ENCODE peak calls at places on chromosomes 4 and X, in five cellular contexts. K is lower lobe of right lung, W is heart right ventricle, I is right lobe of liver, J is cardiac muscle cell. C is an unnamed sample. For H3K36me3, the result is how much of the 10 kb centered on the place peaks cover.

GRCh38 chrX:130086414-130087207 is 23.7 kb downstream of the ELF4 start:
- DNase-seq in J (no peak), K (peak), W (no peak), I (no peak), C (peak)

GRCh38 chr4:39118034-39118658 is 56.1 kb downstream of the KLHL5 start:
- DNase-seq in I (no peak), W (no peak), J (no peak), K (no peak), C (no peak)

GRCh38 chr4:115883251-115883650 is 769.8 kb upstream of the NDST4 start:
- DNase-seq in I (no peak), K (no peak), J (no peak), W (no peak), C (no peak)

GRCh38 chrX:114798902-114799301 is 215.0 kb downstream of the HTR2C start:
- DNase-seq in I (no peak), W (no peak), J (no peak), K (no peak), C (no peak)

GRCh38 chr4:122882830-122883229 is 39.6 kb downstream of the NUDT6 start:
- DNase-seq in I (no peak), W (no peak), J (no peak), K (no peak), C (no peak)

GRCh38 chr4:184322328-184323025 is 104.8 kb upstream of the ENPP6 start:
- DNase-seq in I (no peak), K (no peak), J (no peak), W (no peak), C (no peak)

GRCh38 chr4:1234296-1234695 is 14.6 kb downstream of the CTBP1 start:
- DNase-seq in K (peak), J (no peak), W (peak), I (no peak), C (no peak)

GRCh38 chr4:89496851-89497250 is 189.3 kb upstream of the GPRIN3 start:
- DNase-seq in K (no peak), W (no peak), I (no peak), J (no peak), C (no peak)

GRCh38 chr4:20464381-20464780 is 212.7 kb downstream of the SLIT2 start:
- DNase-seq in J (no peak), K (no peak), I (no peak), W (no peak), C (no peak)

GRCh38 chr4:180947421-180947820 is 1295.8 kb upstream of the TENM3 start:
- DNase-seq in I (no peak), W (no peak), K (no peak), J (no peak), C (no peak)

GRCh38 chr4:188971125-188971524 is 831.9 kb downstream of the TRIML1 start:
- DNase-seq in I (no peak), K (no peak), W (no peak), J (no peak), C (no peak)

GRCh38 chr4:56871357-56871993 is 36.2 kb upstream of the REST start:
- DNase-seq in I (no peak), J (no peak), K (no peak), W (no peak), C (no peak)

GRCh38 chr4:100306018-100306417 is 115.8 kb upstream of the DDIT4L start:
- DNase-seq in K (no peak), J (no peak), I (no peak), W (no peak), C (no peak)

GRCh38 chr4:129064717-129065116 is 28.6 kb downstream of the SCLT1 start:
- DNase-seq in J (no peak), K (no peak), I (no peak), W (no peak), C (no peak)

GRCh38 chr4:39319678-39320077 is 46.5 kb downstream of the RFC1 start:
- DNase-seq in K (no peak), W (no peak), I (no peak), J (no peak), C (no peak)

GRCh38 chr4:1937550-1937949 is 66.4 kb downstream of the NSD2 start:
- DNase-seq in K (no peak), W (no peak), J (no peak), I (no peak), C (no peak)

GRCh38 chrX:21873063-21873785 is 17.4 kb downstream of the YY2 start:
- DNase-seq in W (no peak), I (no peak), J (no peak), K (no peak), C (no peak)

GRCh38 chr4:164847967-164848649 is 28.9 kb upstream of the APELA start:
- DNase-seq in W (no peak), I (no peak), J (no peak), K (no peak), C (no peak)

GRCh38 chrX:19280636-19281035 is 63.1 kb upstream of the PDHA1 start:
- DNase-seq in I (no peak), W (no peak), K (no peak), J (no peak), C (no peak)

GRCh38 chr4:114603455-114603854 is 4.8 kb downstream of the UGT8 start:
- DNase-seq in I (no peak), K (no peak), W (no peak), J (no peak), C (no peak)

GRCh38 chr4:153223935-153224334 is 19.7 kb downstream of the TRIM2 start:
- DNase-seq in J (peak), W (no peak), I (no peak), K (no peak), C (no peak)

GRCh38 chr4:178387756-178388155 is 945.5 kb upstream of the AGA start:
- DNase-seq in K (no peak), I (no peak), W (no peak), J (no peak), C (no peak)

GRCh38 chr4:4659871-4660651 is 118.2 kb upstream of the STX18 start:
- DNase-seq in K (no peak), I (no peak), J (no peak), W (no peak), C (no peak)

GRCh38 chr4:138053601-138054322 is 188.4 kb downstream of the SLC7A11 start:
- DNase-seq in K (no peak), I (no peak), W (no peak), J (no peak), C (no peak)

GRCh38 chr4:122665148-122665547 is 44.3 kb upstream of the IL21 start:
- DNase-seq in J (no peak), W (no peak), K (no peak), I (no peak), C (no peak)

GRCh38 chr4:186190456-186191265 is 706 bp upstream of the CYP4V2 start:
- DNase-seq in W (peak), I (no peak), K (no peak), J (peak), C (peak)

GRCh38 chr4:141140271-141141205 is 7.3 kb upstream of the RNF150 start:
- DNase-seq in W (no peak), J (no peak), K (no peak), I (no peak), C (no peak)

GRCh38 chrX:11423949-11424348 is 130.7 kb downstream of the AMELX start:
- DNase-seq in W (no peak), J (no peak), I (no peak), K (no peak), C (no peak)

GRCh38 chrX:45508459-45508858 is 307.8 kb upstream of the DIPK2B start:
- DNase-seq in W (no peak), I (no peak), J (no peak), K (no peak), C (no peak)

GRCh38 chr4:40586729-40587128 is 42.9 kb downstream of the RBM47 start:
- DNase-seq in W (no peak), I (no peak), K (no peak), J (no peak), C (no peak)
- H3K27ac ChIP-seq in W (no peak), I (peak), K (peak), J (no peak), C (no peak)

DNA sequence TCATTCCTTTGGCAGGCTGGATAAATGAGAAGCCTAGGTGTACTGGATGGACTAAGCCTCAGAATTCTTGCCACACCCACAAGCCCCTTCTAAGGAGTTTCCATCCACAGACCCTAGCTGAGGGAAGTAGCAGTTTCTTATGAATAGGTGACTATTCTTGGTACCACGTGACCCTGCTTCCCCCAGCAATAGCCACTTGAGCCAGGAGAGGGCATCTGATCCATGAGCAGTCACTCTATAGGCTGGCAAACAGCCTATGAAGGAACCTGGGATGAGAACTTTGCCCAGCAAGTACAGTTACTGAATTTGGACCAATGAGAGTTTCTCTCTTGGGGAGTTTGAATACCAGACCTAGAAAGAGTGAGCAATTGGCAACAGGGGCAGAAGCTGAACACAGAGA is 84.0 kb downstream of the RTL9 start:
- DNase-seq in K (no peak), W (no peak), J (peak), I (no peak), C (no peak)
- TF ChIP-seq CTCF in K (peak), W (no peak), J (peak), I (no peak), C (no peak)

GRCh38 chr4:118734491-118735205 is 49.5 kb downstream of the METTL14 start:
- DNase-seq in I (no peak), J (no peak), W (no peak), K (no peak), C (no peak)
- H3K36me3 ChIP-seq in I (under half), J (half or more), W (under half), K (half or more), C (under half)

GRCh38 chr4:177339794-177340374 is 30.2 kb downstream of the NEIL3 start:
- DNase-seq in J (peak), K (no peak), W (no peak), I (no peak), C (no peak)
- H3K27ac ChIP-seq in J (no peak), K (no peak), W (no peak), I (no peak), C (no peak)

GRCh38 chrX:146278381-146278780 is 460.8 kb downstream of the SLITRK2 start:
- DNase-seq in J (peak), I (peak), W (no peak), K (no peak), C (no peak)
- TF ChIP-seq CTCF in J (no peak), I (peak), W (no peak), K (no peak), C (no peak)

GRCh38 chr4:8289956-8290700 is 20.6 kb downstream of the HTRA3 start:
- DNase-seq in I (no peak), K (peak), J (no peak), W (no peak), C (no peak)

GRCh38 chr4:8292388-8293107 is 23.0 kb downstream of the HTRA3 start:
- DNase-seq in W (no peak), K (peak), I (no peak), J (no peak), C (no peak)

GRCh38 chr4:8290701-8290970 is 21.1 kb downstream of the HTRA3 start:
- DNase-seq in K (peak), W (peak), I (no peak), J (no peak), C (no peak)

GRCh38 chr4:8291701-8292387 is 22.3 kb downstream of the HTRA3 start:
- DNase-seq in I (no peak), J (no peak), K (peak), W (no peak), C (no peak)

DNA sequence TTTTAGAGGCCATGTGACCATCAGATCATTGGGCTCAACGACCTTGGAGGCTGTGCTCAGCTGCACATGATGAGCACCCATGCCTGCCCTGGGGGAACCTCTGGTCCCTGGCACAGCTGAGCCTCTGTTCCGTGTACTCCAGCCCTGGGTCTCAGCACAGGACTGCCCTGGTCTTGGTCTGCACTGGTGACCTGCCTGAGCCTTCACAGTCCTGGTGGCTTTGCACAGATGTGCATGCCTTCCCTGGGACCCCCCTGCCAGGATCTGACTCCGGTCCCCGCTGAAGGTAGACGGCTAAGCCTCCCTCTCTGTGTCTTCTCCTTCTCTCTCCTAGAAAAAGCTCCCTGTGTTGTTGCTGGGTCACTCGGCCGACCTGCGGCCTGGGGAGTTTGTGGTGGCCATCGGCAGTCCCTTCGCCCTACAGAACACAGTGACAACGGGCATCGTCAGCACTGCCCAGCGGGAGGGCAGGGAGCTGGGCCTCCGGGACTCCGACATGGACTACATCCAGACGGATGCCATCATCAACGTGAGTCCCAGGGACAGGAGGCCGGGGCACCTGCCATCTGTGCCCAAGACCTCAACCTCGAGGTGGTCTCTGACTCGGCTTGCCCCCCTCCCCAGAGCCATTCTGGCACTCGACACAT is 21.6 kb downstream of the HTRA3 start:
- DNase-seq in J (no peak), W (no peak), K (peak), I (no peak), C (no peak)
- H3K36me3 ChIP-seq in J (under half), W (under half), K (under half), I (under half), C (under half)

GRCh38 chr4:155568641-155569040 is 98.0 kb upstream of the GUCY1A1 start:
- DNase-seq in W (no peak), I (no peak), J (no peak), K (no peak), C (no peak)
- H3K27ac ChIP-seq in W (no peak), I (no peak), J (no peak), K (no peak), C (no peak)

DNA sequence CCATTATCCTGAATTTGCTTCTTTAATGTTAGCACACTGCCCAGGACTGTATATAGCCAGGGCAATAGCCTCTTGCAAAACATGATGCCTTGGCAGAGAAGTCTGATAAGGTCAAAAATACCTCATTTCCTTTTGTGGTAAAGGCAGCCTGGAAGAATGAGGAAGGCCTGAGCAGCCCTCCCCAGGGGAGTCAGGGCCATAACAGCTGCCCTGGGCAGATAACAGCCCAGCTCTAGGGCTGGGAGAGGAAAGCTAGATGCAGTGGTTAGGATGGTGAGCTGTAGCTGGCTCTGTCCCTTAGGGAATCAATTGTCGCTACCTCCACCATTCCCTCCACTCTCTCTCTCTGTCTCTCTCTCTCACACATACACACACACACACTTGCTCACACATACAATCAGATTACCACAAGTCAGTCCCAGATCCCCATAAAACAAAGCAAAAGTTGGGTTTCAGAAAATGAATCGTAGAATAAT is 29.2 kb downstream of the EFHC2 start:
- DNase-seq in J (peak), I (no peak), K (peak), W (peak), C (no peak)
- TF ChIP-seq CTCF in J (no peak), I (no peak), K (no peak), W (no peak), C (no peak)